ENCODE peak calls at places on chromosomes 4 and X, in four cellular contexts. One of them, this sample, is unnamed.

GRCh38 chr4:52729586-52729985 is 21.6 kb downstream of the ERVMER34-1 start:
- DNase-seq in GM12878: no peak
- DNase-seq in K562: no peak
- DNase-seq in HL-60: no peak
- DNase-seq in this sample: no peak

GRCh38 chrX:72666451-72666850 is 47.7 kb downstream of the PHKA1 start:
- DNase-seq in GM12878: no peak
- DNase-seq in K562: no peak
- DNase-seq in HL-60: no peak
- DNase-seq in this sample: no peak

GRCh38 chr4:130563185-130563890 is 1467.4 kb downstream of the C4orf33 start:
- DNase-seq in GM12878: no peak
- DNase-seq in K562: no peak
- DNase-seq in HL-60: no peak
- DNase-seq in this sample: no peak

GRCh38 chrX:123425904-123426303 is 241.8 kb downstream of the GRIA3 start:
- DNase-seq in GM12878: no peak
- DNase-seq in K562: no peak
- DNase-seq in HL-60: no peak
- DNase-seq in this sample: no peak

GRCh38 chr4:87632469-87632868 is 17.6 kb upstream of the DMP1 start:
- DNase-seq in GM12878: no peak
- DNase-seq in K562: peak; percentile 4
- DNase-seq in HL-60: no peak
- DNase-seq in this sample: no peak

GRCh38 chr4:94165256-94165655 is 42.4 kb upstream of the SMARCAD1 start:
- DNase-seq in GM12878: no peak
- DNase-seq in K562: no peak
- DNase-seq in HL-60: no peak
- DNase-seq in this sample: no peak

GRCh38 chr4:65658117-65658516 is 12.2 kb downstream of the EPHA5 start:
- DNase-seq in GM12878: no peak
- DNase-seq in K562: no peak
- DNase-seq in HL-60: no peak
- DNase-seq in this sample: no peak

GRCh38 chr4:47468686-47469365 is 5.3 kb upstream of the COMMD8 start:
- DNase-seq in GM12878: no peak
- DNase-seq in K562: no peak
- DNase-seq in HL-60: no peak
- DNase-seq in this sample: no peak

GRCh38 chr4:87911252-87911774 is 64.2 kb upstream of the SPP1 start:
- DNase-seq in GM12878: no peak
- DNase-seq in K562: no peak
- DNase-seq in HL-60: no peak
- DNase-seq in this sample: no peak

GRCh38 chrX:130504019-130504418 is 102.2 kb downstream of the RBMX2 start:
- DNase-seq in GM12878: no peak
- DNase-seq in K562: no peak
- DNase-seq in HL-60: no peak
- DNase-seq in this sample: no peak

GRCh38 chr4:160038560-160038959 is 935.7 kb downstream of the RAPGEF2 start:
- DNase-seq in GM12878: no peak
- DNase-seq in K562: no peak
- DNase-seq in HL-60: no peak
- DNase-seq in this sample: no peak

GRCh38 chr4:138055890-138056289 is 186.3 kb downstream of the SLC7A11 start:
- DNase-seq in GM12878: no peak
- DNase-seq in K562: no peak
- DNase-seq in HL-60: no peak
- DNase-seq in this sample: no peak

GRCh38 chr4:139243448-139244365 is 36.3 kb downstream of the MGARP start:
- DNase-seq in GM12878: no peak
- DNase-seq in K562: no peak
- DNase-seq in HL-60: no peak
- DNase-seq in this sample: no peak

GRCh38 chrX:7889680-7890079 is 37.5 kb downstream of the PNPLA4 start:
- DNase-seq in GM12878: no peak
- DNase-seq in K562: no peak
- DNase-seq in HL-60: no peak
- DNase-seq in this sample: no peak

GRCh38 chr4:24443200-24443599 is 141.2 kb downstream of the DHX15 start:
- DNase-seq in GM12878: no peak
- DNase-seq in K562: no peak
- DNase-seq in HL-60: no peak
- DNase-seq in this sample: no peak

GRCh38 chr4:109433281-109434006 is at the start of gene SEC24B:
- DNase-seq in GM12878: peak; percentile 43
- DNase-seq in K562: peak; percentile 86
- DNase-seq in HL-60: peak; percentile 90
- DNase-seq in this sample: peak; percentile 73

GRCh38 chr4:107215222-107215621 is 179.1 kb upstream of the DKK2 start:
- DNase-seq in GM12878: no peak
- DNase-seq in K562: no peak
- DNase-seq in HL-60: no peak
- DNase-seq in this sample: no peak

GRCh38 chr4:118911162-118911791 is 22.6 kb downstream of the SYNPO2 start:
- DNase-seq in GM12878: no peak
- DNase-seq in K562: no peak
- DNase-seq in HL-60: no peak
- DNase-seq in this sample: no peak

GRCh38 chr4:147334478-147334877 is 146.4 kb upstream of the EDNRA start:
- DNase-seq in GM12878: no peak
- DNase-seq in K562: no peak
- DNase-seq in HL-60: no peak
- DNase-seq in this sample: no peak

GRCh38 chrX:106997611-106998010 is 2.4 kb downstream of the MORC4 start:
- DNase-seq in GM12878: no peak
- DNase-seq in K562: no peak
- DNase-seq in HL-60: no peak
- DNase-seq in this sample: no peak

GRCh38 chrX:11272290-11272689 is 20.9 kb upstream of the AMELX start:
- DNase-seq in GM12878: no peak
- DNase-seq in K562: no peak
- DNase-seq in HL-60: no peak
- DNase-seq in this sample: no peak

GRCh38 chr4:2806392-2807355 is 13.8 kb downstream of the SH3BP2 start:
- DNase-seq in GM12878: no peak
- DNase-seq in K562: no peak
- DNase-seq in HL-60: no peak
- DNase-seq in this sample: no peak

GRCh38 chr4:102757681-102758080 is 3.1 kb downstream of the MANBA start:
- DNase-seq in GM12878: no peak
- DNase-seq in K562: no peak
- DNase-seq in HL-60: no peak
- DNase-seq in this sample: no peak

GRCh38 chr4:7021930-7022658 is 21.1 kb upstream of the TADA2B start:
- DNase-seq in GM12878: no peak
- DNase-seq in K562: no peak
- DNase-seq in HL-60: no peak
- DNase-seq in this sample: no peak

GRCh38 chr4:95531141-95531540 is 17.6 kb downstream of the UNC5C start:
- DNase-seq in GM12878: no peak
- DNase-seq in K562: no peak
- DNase-seq in HL-60: peak; percentile 34
- DNase-seq in this sample: no peak

GRCh38 chrX:150934453-150934852 is 36.0 kb upstream of the CD99L2 start:
- DNase-seq in GM12878: no peak
- DNase-seq in K562: no peak
- DNase-seq in HL-60: no peak
- DNase-seq in this sample: no peak

GRCh38 chr4:137075586-137075985 is 456.7 kb downstream of the PCDH18 start:
- DNase-seq in GM12878: no peak
- DNase-seq in K562: no peak
- DNase-seq in HL-60: no peak
- DNase-seq in this sample: no peak

GRCh38 chr4:125728568-125728967 is 413.8 kb downstream of the FAT4 start:
- DNase-seq in GM12878: no peak
- DNase-seq in K562: no peak
- DNase-seq in HL-60: no peak
- DNase-seq in this sample: no peak

GRCh38 chr4:73257995-73258667 is 467 bp downstream of the ANKRD17 start:
- DNase-seq in GM12878: no peak
- DNase-seq in K562: peak; percentile 58
- DNase-seq in HL-60: peak; percentile 29
- DNase-seq in this sample: peak; percentile 16

GRCh38 chr4:129144755-129145206 is 48.8 kb downstream of the C4orf33 start:
- DNase-seq in GM12878: no peak
- DNase-seq in K562: peak; percentile 10
- DNase-seq in HL-60: no peak
- DNase-seq in this sample: no peak

GRCh38 chr4:57544811-57545654 is 434.8 kb upstream of the IGFBP7 start:
- DNase-seq in GM12878: no peak
- DNase-seq in K562: no peak
- DNase-seq in HL-60: no peak
- DNase-seq in this sample: no peak

GRCh38 chr4:72931346-72931745 is 138.2 kb downstream of the COX18 start:
- DNase-seq in GM12878: no peak
- DNase-seq in K562: no peak
- DNase-seq in HL-60: no peak
- DNase-seq in this sample: no peak

GRCh38 chr4:166816901-166817300 is 417.4 kb downstream of the SPOCK3 start:
- DNase-seq in GM12878: no peak
- DNase-seq in K562: no peak
- DNase-seq in HL-60: no peak
- DNase-seq in this sample: no peak

GRCh38 chr4:27861802-27862201 is 1001.2 kb downstream of the STIM2 start:
- DNase-seq in GM12878: no peak
- DNase-seq in K562: no peak
- DNase-seq in HL-60: no peak
- DNase-seq in this sample: no peak

GRCh38 chr4:5444918-5445517 is 263.3 kb downstream of the EVC2 start:
- DNase-seq in GM12878: no peak
- DNase-seq in K562: no peak
- DNase-seq in HL-60: no peak
- DNase-seq in this sample: no peak

GRCh38 chrX:78102100-78102499 is 1.9 kb upstream of the PGK1 start:
- DNase-seq in GM12878: no peak
- DNase-seq in K562: no peak
- DNase-seq in HL-60: no peak
- DNase-seq in this sample: no peak

GRCh38 chrX:78103001-78103634 is 930 bp upstream of the PGK1 start:
- DNase-seq in GM12878: no peak
- DNase-seq in K562: no peak
- DNase-seq in HL-60: no peak
- DNase-seq in this sample: no peak

GRCh38 chrX:78105944-78106650 is 2.0 kb downstream of the PGK1 start:
- DNase-seq in GM12878: no peak
- DNase-seq in K562: no peak
- DNase-seq in HL-60: peak; percentile 11
- DNase-seq in this sample: no peak

GRCh38 chrX:78104447-78105176 is 564 bp downstream of the PGK1 start:
- DNase-seq in GM12878: no peak
- DNase-seq in K562: peak; percentile 38
- DNase-seq in HL-60: peak; percentile 75
- DNase-seq in this sample: no peak

GRCh38 chrX:78103656-78104446 is at the start of gene PGK1:
- DNase-seq in GM12878: peak; percentile 84
- DNase-seq in K562: peak; percentile 95
- DNase-seq in HL-60: peak; percentile 96
- DNase-seq in this sample: peak; percentile 67
- TF ChIP-seq POLR2AphosphoS5 in GM12878: peak; percentile 98
- TF ChIP-seq POLR2AphosphoS5 in K562: peak; percentile 63
- TF ChIP-seq POLR2AphosphoS5 in HL-60: peak; percentile 83
- TF ChIP-seq POLR2AphosphoS5 in this sample: peak; percentile 90

GRCh38 chr4:82776925-82777542 is 21.6 kb downstream of the SCD5 start:
- DNase-seq in GM12878: no peak
- DNase-seq in K562: no peak
- DNase-seq in HL-60: no peak
- DNase-seq in this sample: no peak
- TF ChIP-seq SPI1 in GM12878: no peak
- TF ChIP-seq SPI1 in K562: no peak
- TF ChIP-seq SPI1 in HL-60: no peak
- TF ChIP-seq SPI1 in this sample: no peak

DNA sequence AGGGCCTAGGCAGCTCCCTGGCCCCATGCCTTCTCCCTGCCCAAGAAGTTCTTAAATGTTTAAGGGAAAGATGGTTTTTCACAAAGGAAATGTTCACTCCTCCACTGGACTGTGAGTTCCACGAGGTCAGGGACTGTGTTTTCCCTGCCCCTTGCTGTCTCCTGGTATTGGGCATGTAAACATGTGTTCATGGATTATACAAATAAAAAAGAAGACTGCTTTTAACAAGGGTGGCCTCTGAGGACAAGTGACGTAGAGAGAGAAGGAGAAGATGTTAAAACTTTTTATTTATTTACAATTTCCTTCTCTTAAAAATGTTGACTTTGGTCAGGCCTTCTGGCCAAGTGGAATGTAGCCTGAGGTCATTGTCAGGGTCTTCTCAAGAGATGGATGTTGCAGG is 66.0 kb downstream of the FHDC1 start:
- DNase-seq in GM12878: no peak
- DNase-seq in K562: no peak
- DNase-seq in HL-60: no peak
- DNase-seq in this sample: no peak
- TF ChIP-seq POLR2AphosphoS5 in GM12878: no peak
- TF ChIP-seq POLR2AphosphoS5 in K562: no peak
- TF ChIP-seq POLR2AphosphoS5 in HL-60: no peak
- TF ChIP-seq POLR2AphosphoS5 in this sample: no peak

GRCh38 chrX:39734174-39734776 is 363.5 kb downstream of the BCOR start:
- DNase-seq in GM12878: no peak
- DNase-seq in K562: no peak
- DNase-seq in HL-60: no peak
- DNase-seq in this sample: no peak
- TF ChIP-seq SPI1 in GM12878: no peak
- TF ChIP-seq SPI1 in K562: no peak
- TF ChIP-seq SPI1 in HL-60: no peak
- TF ChIP-seq SPI1 in this sample: no peak

DNA sequence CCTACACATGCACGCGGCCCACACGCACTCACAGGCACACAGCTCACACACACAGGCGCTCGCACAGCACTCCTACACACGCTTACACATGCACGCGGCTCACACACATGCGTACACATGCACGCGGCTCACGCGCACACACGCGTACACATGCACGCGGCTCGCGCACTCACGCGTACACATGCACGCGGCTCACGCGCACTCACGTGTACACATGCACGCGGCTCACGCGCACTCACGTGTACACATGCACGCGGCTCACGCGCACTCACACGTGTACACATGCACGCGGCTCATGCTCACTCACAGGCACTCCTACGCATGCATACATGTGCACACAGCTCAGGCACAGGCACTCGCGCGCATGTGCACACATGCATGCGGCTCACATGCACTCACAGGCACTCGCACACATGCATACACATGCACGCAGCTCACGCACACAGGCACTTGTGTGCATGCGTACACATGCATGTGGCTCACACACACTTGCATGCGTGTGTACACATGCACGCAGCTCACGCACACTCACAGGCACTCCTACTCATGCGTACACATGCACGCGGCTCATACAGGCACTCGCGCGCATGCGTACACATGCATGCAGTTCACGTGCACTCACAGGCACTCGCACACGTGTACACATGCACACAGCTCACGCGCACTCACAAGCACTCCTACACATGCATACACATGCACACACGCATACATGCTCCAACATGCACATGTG is 44.9 kb downstream of the GAK start:
- DNase-seq in GM12878: no peak
- DNase-seq in K562: no peak
- DNase-seq in HL-60: no peak
- DNase-seq in this sample: no peak
- TF ChIP-seq POLR2AphosphoS5 in GM12878: no peak
- TF ChIP-seq POLR2AphosphoS5 in K562: no peak
- TF ChIP-seq POLR2AphosphoS5 in HL-60: peak; percentile 22
- TF ChIP-seq POLR2AphosphoS5 in this sample: no peak

GRCh38 chr4:8594097-8595038 is 1.8 kb downstream of the CPZ start:
- DNase-seq in GM12878: peak; percentile 4
- DNase-seq in K562: peak; percentile 90
- DNase-seq in HL-60: peak; percentile 47
- DNase-seq in this sample: peak; percentile 80
- TF ChIP-seq SPI1 in GM12878: no peak
- TF ChIP-seq SPI1 in K562: no peak
- TF ChIP-seq SPI1 in HL-60: no peak
- TF ChIP-seq SPI1 in this sample: no peak

This sample was measured in GM12891.